ENCODE peak calls at places on chromosomes 11 and 22, in six cellular contexts. F, L, S, U, A and X are unnamed samples.
A peak's percentile ranks its signal among the peaks of the same experiment; 100 is the strongest.

GRCh38 chr11:13355191-13355590 is 77.6 kb downstream of the BMAL1 start:
- DNase-seq in L (no peak), A (no peak), U (no peak), S (no peak), F (no peak), X (no peak)

GRCh38 chr22:42799061-42799460 is 58.0 kb downstream of the ARFGAP3 start:
- DNase-seq in F (no peak), L (no peak), U (no peak), S (no peak), A (no peak), X (no peak)

GRCh38 chr22:39724390-39724789 is 153.8 kb downstream of the CACNA1I start:
- DNase-seq in F (no peak), L (no peak), U (peak; percentile 49), A (no peak), S (peak; percentile 32), X (no peak)

GRCh38 chr11:122435540-122436187 is 219.9 kb upstream of the UBASH3B start:
- DNase-seq in U (no peak), F (no peak), L (no peak), S (no peak), A (no peak), X (no peak)

GRCh38 chr11:82701847-82702520 is 31.7 kb downstream of the FAM181B start:
- DNase-seq in S (peak; percentile 24), A (no peak), L (no peak), U (peak; percentile 66), F (no peak), X (no peak)

GRCh38 chr22:38080847-38081635 is 2.9 kb downstream of the SLC16A8 start:
- DNase-seq in U (peak; percentile 53), F (no peak), L (no peak), A (no peak), S (no peak), X (no peak)

GRCh38 chr11:68002943-68003845 is 703 bp downstream of the UNC93B1 start:
- DNase-seq in U (no peak), L (no peak), A (no peak), F (no peak), S (no peak), X (no peak)

GRCh38 chr11:19578871-19579270 is 133.8 kb upstream of the NAV2 start:
- DNase-seq in A (no peak), S (no peak), L (no peak), F (no peak), U (no peak), X (no peak)

GRCh38 chr11:73409431-73409830 is 33.2 kb downstream of the RELT start:
- DNase-seq in U (no peak), S (no peak), F (no peak), L (no peak), A (no peak), X (no peak)

GRCh38 chr11:104332110-104332509 is 168.2 kb upstream of the PDGFD start:
- DNase-seq in F (no peak), A (no peak), U (peak; percentile 76), S (peak; percentile 32), L (no peak), X (no peak)

GRCh38 chr11:12704049-12704448 is 29.8 kb downstream of the TEAD1 start:
- DNase-seq in L (no peak), U (no peak), S (no peak), F (no peak), A (no peak), X (no peak)

GRCh38 chr22:42814215-42814614 is 42.9 kb downstream of the ARFGAP3 start:
- DNase-seq in A (no peak), S (no peak), F (no peak), U (no peak), L (no peak), X (no peak)

GRCh38 chr11:79237111-79237510 is 203.7 kb downstream of the TENM4 start:
- DNase-seq in A (no peak), L (no peak), F (no peak), U (no peak), S (no peak), X (no peak)

GRCh38 chr11:118084247-118084646 is 2.5 kb downstream of the SMIM35 start:
- DNase-seq in U (no peak), S (no peak), A (no peak), F (no peak), L (no peak), X (no peak)

GRCh38 chr11:77174559-77174958 is 46.5 kb downstream of the MYO7A start:
- DNase-seq in U (peak; percentile 18), F (no peak), S (no peak), L (no peak), A (no peak), X (no peak)

GRCh38 chr11:61949169-61950034 is 749 bp upstream of the BEST1 start:
- DNase-seq in A (no peak), F (peak; percentile 87), U (peak; percentile 98), L (no peak), S (peak; percentile 81), X (peak; percentile 66)

GRCh38 chr11:100576044-100577021 is 110.8 kb upstream of the ARHGAP42 start:
- DNase-seq in L (no peak), A (no peak), U (peak; percentile 63), F (no peak), S (peak; percentile 43), X (no peak)

GRCh38 chr11:1827095-1827797 is 7.5 kb upstream of the SYT8 start:
- DNase-seq in L (no peak), U (no peak), F (no peak), S (no peak), A (no peak), X (no peak)

GRCh38 chr11:36015806-36016205 is 71.9 kb downstream of the LDLRAD3 start:
- DNase-seq in L (no peak), F (peak; percentile 48), S (no peak), A (no peak), U (peak; percentile 29), X (no peak)

GRCh38 chr22:42418811-42419243 is 13.4 kb downstream of the NFAM1 start:
- DNase-seq in S (no peak), A (no peak), F (no peak), L (no peak), U (no peak), X (no peak)

GRCh38 chr11:82796970-82797594 is 63.4 kb upstream of the FAM181B start:
- DNase-seq in F (no peak), L (no peak), U (no peak), S (no peak), A (no peak), X (no peak)

GRCh38 chr11:13358871-13359270 is 81.3 kb downstream of the BMAL1 start:
- DNase-seq in U (no peak), S (no peak), A (no peak), L (no peak), F (no peak), X (no peak)

GRCh38 chr11:80970016-80970516 is 1529.2 kb upstream of the TENM4 start:
- DNase-seq in S (no peak), U (no peak), A (no peak), F (no peak), L (no peak), X (no peak)

GRCh38 chr11:114892381-114893197 is 214.3 kb downstream of the NXPE2 start:
- DNase-seq in F (no peak), S (no peak), L (no peak), A (no peak), U (peak; percentile 39), X (no peak)

GRCh38 chr11:62961017-62961416 is 23.8 kb downstream of the SLC22A6 start:
- DNase-seq in A (no peak), S (no peak), U (no peak), F (no peak), L (no peak), X (no peak)

GRCh38 chr11:47891886-47892285 is 43.7 kb upstream of the NUP160 start:
- DNase-seq in A (no peak), F (no peak), U (no peak), L (no peak), S (no peak), X (no peak)

GRCh38 chr11:126561327-126561893 is 205.9 kb downstream of the ST3GAL4 start:
- DNase-seq in U (peak; percentile 88), F (no peak), A (no peak), S (no peak), L (no peak), X (no peak)